ENCODE peak calls at places on chromosomes 4 and X, in eight cellular contexts. Z is amniotic epithelial cell, Q is AG08396, L is A549, K is H1, T is GM12864, R is mucosa of gallbladder, O is fibroblast of mammary gland. H is an unnamed sample.

GRCh38 chr4:17126306-17126978 is 228.0 kb upstream of the LDB2 start:
- DNase-seq in L (no peak), K (no peak), R (no peak), O (no peak), T (no peak), Z (no peak), Q (no peak), H (no peak)

GRCh38 chrX:72346306-72346949 is 40.7 kb upstream of the CITED1 start:
- DNase-seq in R (no peak), L (no peak), T (no peak), O (no peak), Z (no peak), Q (no peak), K (no peak), H (no peak)

GRCh38 chr4:56128231-56128630 is 179.5 kb downstream of the CEP135 start:
- DNase-seq in T (no peak), O (peak), K (no peak), Q (no peak), Z (peak), R (no peak), L (no peak), H (no peak)

GRCh38 chr4:181911420-181911819 is 331.8 kb upstream of the TENM3 start:
- DNase-seq in Z (peak), R (no peak), T (no peak), Q (no peak), L (no peak), O (peak), K (no peak), H (no peak)

GRCh38 chrX:120251471-120252011 is 929 bp downstream of the ZBTB33 start:
- DNase-seq in Q (peak), O (peak), Z (no peak), L (peak), T (no peak), K (no peak), R (no peak), H (peak)

GRCh38 chr4:126395661-126396060 is 1080.9 kb downstream of the FAT4 start:
- DNase-seq in L (peak), K (no peak), O (peak), T (no peak), R (no peak), Q (no peak), Z (peak), H (no peak)

GRCh38 chr4:4574792-4575191 is 32.9 kb upstream of the STX18 start:
- DNase-seq in L (peak), K (no peak), Q (peak), O (peak), R (peak), T (peak), Z (peak), H (peak)

GRCh38 chr4:139176299-139177048 is 544 bp downstream of the ELF2 start:
- DNase-seq in L (peak), T (no peak), R (peak), Q (peak), Z (peak), K (no peak), O (peak), H (peak)

GRCh38 chr4:78634011-78634664 is 82.6 kb downstream of the ANXA3 start:
- DNase-seq in Z (peak), T (no peak), O (no peak), K (no peak), Q (no peak), R (no peak), L (no peak), H (peak)

GRCh38 chr4:29310252-29310651 is 1409.9 kb upstream of the PCDH7 start:
- DNase-seq in Z (no peak), Q (no peak), R (no peak), K (no peak), T (no peak), O (no peak), L (no peak), H (no peak)